ENCODE peak calls at places on chromosomes 12 and 14, in nine cellular contexts. One of them, this sample, is unnamed.

GRCh38 chr12:91140660-91141045 is 29.4 kb upstream of the LUM start:
- DNase-seq in kidney: no peak
- DNase-seq in CD8-positive, alpha-beta memory T cell: no peak
- DNase-seq in astrocyte: peak; percentile 55
- DNase-seq in esophagus muscularis mucosa: no peak
- DNase-seq in cardiac muscle cell: no peak
- DNase-seq in CD8-positive, alpha-beta T cell: no peak
- DNase-seq in PC-9: no peak
- DNase-seq in bronchial epithelial cell: no peak
- DNase-seq in this sample: no peak

GRCh38 chr12:96242597-96242996 is 48.4 kb downstream of the ELK3 start:
- DNase-seq in cardiac muscle cell: no peak
- DNase-seq in PC-9: no peak
- DNase-seq in CD8-positive, alpha-beta T cell: no peak
- DNase-seq in astrocyte: no peak
- DNase-seq in bronchial epithelial cell: no peak
- DNase-seq in esophagus muscularis mucosa: no peak
- DNase-seq in CD8-positive, alpha-beta memory T cell: no peak
- DNase-seq in kidney: no peak
- DNase-seq in this sample: no peak

GRCh38 chr12:6927379-6927991 is at the start of gene ATN1:
- DNase-seq in astrocyte: peak; percentile 69
- DNase-seq in esophagus muscularis mucosa: peak; percentile 96
- DNase-seq in PC-9: peak; percentile 66
- DNase-seq in CD8-positive, alpha-beta T cell: peak; percentile 36
- DNase-seq in bronchial epithelial cell: no peak
- DNase-seq in CD8-positive, alpha-beta memory T cell: peak; percentile 38
- DNase-seq in cardiac muscle cell: peak; percentile 87
- DNase-seq in kidney: peak; percentile 96
- DNase-seq in this sample: peak; percentile 84

GRCh38 chr14:31286456-31287293 is 79.1 kb upstream of the HECTD1 start:
- DNase-seq in CD8-positive, alpha-beta T cell: no peak
- DNase-seq in CD8-positive, alpha-beta memory T cell: no peak
- DNase-seq in kidney: no peak
- DNase-seq in esophagus muscularis mucosa: no peak
- DNase-seq in cardiac muscle cell: peak; percentile 33
- DNase-seq in PC-9: no peak
- DNase-seq in bronchial epithelial cell: no peak
- DNase-seq in astrocyte: no peak
- DNase-seq in this sample: no peak

GRCh38 chr12:41966916-41967315 is 177.8 kb downstream of the GXYLT1 start:
- DNase-seq in PC-9: no peak
- DNase-seq in esophagus muscularis mucosa: no peak
- DNase-seq in cardiac muscle cell: no peak
- DNase-seq in kidney: no peak
- DNase-seq in CD8-positive, alpha-beta memory T cell: no peak
- DNase-seq in CD8-positive, alpha-beta T cell: no peak
- DNase-seq in astrocyte: no peak
- DNase-seq in bronchial epithelial cell: no peak
- DNase-seq in this sample: no peak

GRCh38 chr12:6915789-6916285 is 1.5 kb downstream of the ENO2 start:
- DNase-seq in kidney: peak; percentile 73
- DNase-seq in cardiac muscle cell: no peak
- DNase-seq in astrocyte: no peak
- DNase-seq in CD8-positive, alpha-beta T cell: no peak
- DNase-seq in CD8-positive, alpha-beta memory T cell: no peak
- DNase-seq in bronchial epithelial cell: no peak
- DNase-seq in PC-9: no peak
- DNase-seq in esophagus muscularis mucosa: no peak
- DNase-seq in this sample: no peak

GRCh38 chr12:49358548-49359141 is 8.6 kb upstream of the SPATS2 start:
- DNase-seq in bronchial epithelial cell: peak; percentile 60
- DNase-seq in PC-9: peak; percentile 54
- DNase-seq in kidney: no peak
- DNase-seq in cardiac muscle cell: peak; percentile 83
- DNase-seq in esophagus muscularis mucosa: peak; percentile 37
- DNase-seq in CD8-positive, alpha-beta T cell: no peak
- DNase-seq in CD8-positive, alpha-beta memory T cell: peak; percentile 69
- DNase-seq in astrocyte: no peak
- DNase-seq in this sample: no peak

GRCh38 chr14:49019467-49020100 is 566.6 kb downstream of the RPS29 start:
- DNase-seq in cardiac muscle cell: no peak
- DNase-seq in bronchial epithelial cell: no peak
- DNase-seq in CD8-positive, alpha-beta T cell: no peak
- DNase-seq in kidney: no peak
- DNase-seq in PC-9: no peak
- DNase-seq in CD8-positive, alpha-beta memory T cell: no peak
- DNase-seq in esophagus muscularis mucosa: no peak
- DNase-seq in astrocyte: no peak
- DNase-seq in this sample: no peak

GRCh38 chr14:21057803-21058675 is at the start of gene RNASE8:
- DNase-seq in CD8-positive, alpha-beta memory T cell: no peak
- DNase-seq in bronchial epithelial cell: peak; percentile 46
- DNase-seq in cardiac muscle cell: no peak
- DNase-seq in esophagus muscularis mucosa: no peak
- DNase-seq in astrocyte: peak; percentile 54
- DNase-seq in CD8-positive, alpha-beta T cell: no peak
- DNase-seq in kidney: no peak
- DNase-seq in PC-9: no peak
- DNase-seq in this sample: no peak

GRCh38 chr14:105857223-105857815 is 330.9 kb downstream of the TMEM121 start:
- DNase-seq in astrocyte: no peak
- DNase-seq in bronchial epithelial cell: no peak
- DNase-seq in cardiac muscle cell: no peak
- DNase-seq in PC-9: no peak
- DNase-seq in esophagus muscularis mucosa: no peak
- DNase-seq in CD8-positive, alpha-beta memory T cell: no peak
- DNase-seq in CD8-positive, alpha-beta T cell: no peak
- DNase-seq in kidney: peak; percentile 59
- DNase-seq in this sample: no peak

GRCh38 chr14:30872602-30873001 is 1.8 kb upstream of the COCH start:
- DNase-seq in CD8-positive, alpha-beta memory T cell: no peak
- DNase-seq in cardiac muscle cell: no peak
- DNase-seq in CD8-positive, alpha-beta T cell: no peak
- DNase-seq in esophagus muscularis mucosa: no peak
- DNase-seq in PC-9: no peak
- DNase-seq in astrocyte: no peak
- DNase-seq in kidney: no peak
- DNase-seq in bronchial epithelial cell: no peak
- DNase-seq in this sample: no peak

GRCh38 chr12:14841761-14842160 is 1.6 kb downstream of the ART4 start:
- DNase-seq in kidney: no peak
- DNase-seq in astrocyte: peak; percentile 66
- DNase-seq in CD8-positive, alpha-beta T cell: no peak
- DNase-seq in PC-9: peak; percentile 70
- DNase-seq in bronchial epithelial cell: peak; percentile 83
- DNase-seq in cardiac muscle cell: peak; percentile 22
- DNase-seq in CD8-positive, alpha-beta memory T cell: no peak
- DNase-seq in esophagus muscularis mucosa: no peak
- DNase-seq in this sample: peak; percentile 78

GRCh38 chr12:68667896-68668295 is 18.9 kb upstream of the NUP107 start:
- DNase-seq in kidney: no peak
- DNase-seq in CD8-positive, alpha-beta memory T cell: no peak
- DNase-seq in CD8-positive, alpha-beta T cell: no peak
- DNase-seq in esophagus muscularis mucosa: no peak
- DNase-seq in astrocyte: no peak
- DNase-seq in PC-9: no peak
- DNase-seq in bronchial epithelial cell: no peak
- DNase-seq in cardiac muscle cell: no peak
- DNase-seq in this sample: no peak

GRCh38 chr12:66087365-66087943 is 43.1 kb downstream of the LLPH start:
- DNase-seq in kidney: no peak
- DNase-seq in PC-9: peak; percentile 56
- DNase-seq in astrocyte: peak; percentile 45
- DNase-seq in bronchial epithelial cell: peak; percentile 60
- DNase-seq in esophagus muscularis mucosa: no peak
- DNase-seq in cardiac muscle cell: peak; percentile 70
- DNase-seq in CD8-positive, alpha-beta memory T cell: peak; percentile 32
- DNase-seq in CD8-positive, alpha-beta T cell: peak; percentile 23
- DNase-seq in this sample: peak; percentile 56

GRCh38 chr12:120402217-120402616 is 33.3 kb upstream of the MSI1 start:
- DNase-seq in cardiac muscle cell: peak; percentile 87
- DNase-seq in esophagus muscularis mucosa: no peak
- DNase-seq in astrocyte: peak; percentile 18
- DNase-seq in PC-9: no peak
- DNase-seq in CD8-positive, alpha-beta memory T cell: no peak
- DNase-seq in kidney: no peak
- DNase-seq in CD8-positive, alpha-beta T cell: no peak
- DNase-seq in bronchial epithelial cell: no peak
- DNase-seq in this sample: no peak

GRCh38 chr14:34997762-34998161 is 15.0 kb downstream of the SRP54 start:
- DNase-seq in PC-9: no peak
- DNase-seq in esophagus muscularis mucosa: no peak
- DNase-seq in astrocyte: no peak
- DNase-seq in bronchial epithelial cell: no peak
- DNase-seq in CD8-positive, alpha-beta T cell: no peak
- DNase-seq in CD8-positive, alpha-beta memory T cell: no peak
- DNase-seq in kidney: no peak
- DNase-seq in cardiac muscle cell: no peak
- DNase-seq in this sample: no peak

GRCh38 chr12:12871587-12872138 is 19.7 kb upstream of the GPRC5A start:
- DNase-seq in CD8-positive, alpha-beta T cell: no peak
- DNase-seq in astrocyte: no peak
- DNase-seq in CD8-positive, alpha-beta memory T cell: no peak
- DNase-seq in bronchial epithelial cell: no peak
- DNase-seq in kidney: no peak
- DNase-seq in PC-9: no peak
- DNase-seq in esophagus muscularis mucosa: no peak
- DNase-seq in cardiac muscle cell: no peak
- DNase-seq in this sample: no peak

GRCh38 chr12:12872934-12873275 is 18.5 kb upstream of the GPRC5A start:
- DNase-seq in astrocyte: peak; percentile 75
- DNase-seq in cardiac muscle cell: no peak
- DNase-seq in esophagus muscularis mucosa: no peak
- DNase-seq in kidney: no peak
- DNase-seq in PC-9: no peak
- DNase-seq in CD8-positive, alpha-beta memory T cell: no peak
- DNase-seq in CD8-positive, alpha-beta T cell: no peak
- DNase-seq in bronchial epithelial cell: peak; percentile 94
- DNase-seq in this sample: no peak

GRCh38 chr12:12872139-12872933 is 19.0 kb upstream of the GPRC5A start:
- DNase-seq in astrocyte: peak; percentile 90
- DNase-seq in PC-9: peak; percentile 96
- DNase-seq in esophagus muscularis mucosa: no peak
- DNase-seq in kidney: no peak
- DNase-seq in CD8-positive, alpha-beta T cell: no peak
- DNase-seq in bronchial epithelial cell: peak; percentile 99
- DNase-seq in cardiac muscle cell: no peak
- DNase-seq in CD8-positive, alpha-beta memory T cell: no peak
- DNase-seq in this sample: no peak

GRCh38 chr12:12870454-12870853 is 20.9 kb upstream of the GPRC5A start:
- DNase-seq in kidney: no peak
- DNase-seq in CD8-positive, alpha-beta T cell: no peak
- DNase-seq in CD8-positive, alpha-beta memory T cell: no peak
- DNase-seq in PC-9: no peak
- DNase-seq in astrocyte: peak; percentile 99
- DNase-seq in bronchial epithelial cell: peak; percentile 92
- DNase-seq in cardiac muscle cell: no peak
- DNase-seq in esophagus muscularis mucosa: no peak
- DNase-seq in this sample: no peak

GRCh38 chr12:12868836-12869235 is 22.5 kb upstream of the GPRC5A start:
- DNase-seq in esophagus muscularis mucosa: no peak
- DNase-seq in PC-9: no peak
- DNase-seq in CD8-positive, alpha-beta memory T cell: no peak
- DNase-seq in bronchial epithelial cell: no peak
- DNase-seq in astrocyte: no peak
- DNase-seq in cardiac muscle cell: no peak
- DNase-seq in kidney: no peak
- DNase-seq in CD8-positive, alpha-beta T cell: no peak
- DNase-seq in this sample: no peak
- H3K4me3 ChIP-seq in esophagus muscularis mucosa: no peak overlapping the region
- H3K4me3 ChIP-seq in PC-9: no peak overlapping the region
- H3K4me3 ChIP-seq in CD8-positive, alpha-beta memory T cell: no peak overlapping the region
- H3K4me3 ChIP-seq in bronchial epithelial cell: no peak overlapping the region
- H3K4me3 ChIP-seq in astrocyte: no peak overlapping the region
- H3K4me3 ChIP-seq in cardiac muscle cell: no peak overlapping the region
- H3K4me3 ChIP-seq in kidney: no peak overlapping the region
- H3K4me3 ChIP-seq in CD8-positive, alpha-beta T cell: no peak overlapping the region
- H3K4me3 ChIP-seq in this sample: no peak overlapping the region

GRCh38 chr12:118035194-118036041 is 18.9 kb downstream of the RFC5 start:
- DNase-seq in esophagus muscularis mucosa: no peak
- DNase-seq in kidney: no peak
- DNase-seq in astrocyte: no peak
- DNase-seq in CD8-positive, alpha-beta T cell: no peak
- DNase-seq in CD8-positive, alpha-beta memory T cell: no peak
- DNase-seq in cardiac muscle cell: no peak
- DNase-seq in PC-9: no peak
- DNase-seq in bronchial epithelial cell: no peak
- DNase-seq in this sample: no peak
- H3K36me3 ChIP-seq in esophagus muscularis mucosa: peaks cover 81% of the 10 kb centered on the region
- H3K36me3 ChIP-seq in kidney: peaks cover 68% of the 10 kb centered on the region
- H3K36me3 ChIP-seq in astrocyte: peaks cover 69% of the 10 kb centered on the region
- H3K36me3 ChIP-seq in CD8-positive, alpha-beta T cell: peaks cover 51% of the 10 kb centered on the region
- H3K36me3 ChIP-seq in CD8-positive, alpha-beta memory T cell: peaks cover 33% of the 10 kb centered on the region
- H3K36me3 ChIP-seq in cardiac muscle cell: peaks cover 51% of the 10 kb centered on the region
- H3K36me3 ChIP-seq in PC-9: peaks cover 42% of the 10 kb centered on the region
- H3K36me3 ChIP-seq in bronchial epithelial cell: peaks cover 23% of the 10 kb centered on the region
- H3K36me3 ChIP-seq in this sample: peaks cover 13% of the 10 kb centered on the region

DNA sequence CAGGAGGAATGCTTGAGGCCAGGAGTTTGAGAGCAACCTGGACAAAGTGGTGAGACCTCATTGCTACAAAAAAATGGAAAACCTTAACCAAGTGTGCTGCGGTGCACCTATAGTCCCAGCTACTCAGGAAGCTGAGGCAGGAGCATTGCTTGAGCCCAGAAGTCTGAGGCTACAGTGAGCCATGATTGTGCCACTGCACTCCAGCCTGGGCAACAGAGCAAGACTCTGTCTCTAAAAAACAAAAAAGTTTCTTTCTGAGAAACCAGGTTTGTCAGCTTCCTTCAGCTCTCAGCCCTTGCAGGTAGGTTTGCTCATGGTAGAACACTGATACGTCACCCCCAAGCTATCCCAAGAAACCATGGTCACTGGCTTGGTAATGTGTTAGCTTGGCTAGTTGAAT is 20.0 kb upstream of the MORN3 start:
- DNase-seq in kidney: no peak
- DNase-seq in CD8-positive, alpha-beta T cell: no peak
- DNase-seq in PC-9: no peak
- DNase-seq in esophagus muscularis mucosa: no peak
- DNase-seq in cardiac muscle cell: no peak
- DNase-seq in CD8-positive, alpha-beta memory T cell: no peak
- DNase-seq in bronchial epithelial cell: no peak
- DNase-seq in astrocyte: no peak
- DNase-seq in this sample: no peak
- H3K4me3 ChIP-seq in kidney: no peak overlapping the region
- H3K4me3 ChIP-seq in CD8-positive, alpha-beta T cell: no peak overlapping the region
- H3K4me3 ChIP-seq in PC-9: no peak overlapping the region
- H3K4me3 ChIP-seq in esophagus muscularis mucosa: no peak overlapping the region
- H3K4me3 ChIP-seq in cardiac muscle cell: no peak overlapping the region
- H3K4me3 ChIP-seq in CD8-positive, alpha-beta memory T cell: no peak overlapping the region
- H3K4me3 ChIP-seq in bronchial epithelial cell: no peak overlapping the region
- H3K4me3 ChIP-seq in astrocyte: no peak overlapping the region
- H3K4me3 ChIP-seq in this sample: no peak overlapping the region

DNA sequence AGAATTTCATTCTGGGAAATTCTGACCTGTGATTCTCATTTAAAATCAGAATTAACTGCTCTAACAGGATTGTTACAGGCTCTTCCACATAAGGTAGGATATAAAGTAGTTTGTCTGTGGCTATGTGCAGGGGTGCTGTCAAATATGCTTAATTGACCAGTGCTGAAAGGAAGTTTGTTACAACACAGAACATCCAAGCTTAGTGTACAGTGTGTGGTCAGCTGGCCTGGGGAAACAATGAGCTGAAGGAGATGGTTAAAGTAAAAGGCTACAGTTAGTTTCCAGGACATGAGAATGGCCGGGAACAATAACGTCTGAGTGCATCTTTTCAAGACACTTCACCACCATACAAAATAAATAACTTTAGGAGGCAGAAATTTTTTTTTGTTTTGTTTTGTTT is 68.0 kb downstream of the PKP2 start:
- DNase-seq in astrocyte: peak; percentile 29
- DNase-seq in CD8-positive, alpha-beta T cell: no peak
- DNase-seq in PC-9: no peak
- DNase-seq in esophagus muscularis mucosa: no peak
- DNase-seq in bronchial epithelial cell: no peak
- DNase-seq in cardiac muscle cell: peak; percentile 65
- DNase-seq in CD8-positive, alpha-beta memory T cell: no peak
- DNase-seq in kidney: no peak
- DNase-seq in this sample: no peak
- H3K36me3 ChIP-seq in astrocyte: no peaks in the 10 kb centered on the region
- H3K36me3 ChIP-seq in CD8-positive, alpha-beta T cell: no peaks in the 10 kb centered on the region
- H3K36me3 ChIP-seq in PC-9: peaks cover 17% of the 10 kb centered on the region
- H3K36me3 ChIP-seq in esophagus muscularis mucosa: no peaks in the 10 kb centered on the region
- H3K36me3 ChIP-seq in bronchial epithelial cell: peaks cover 2% of the 10 kb centered on the region
- H3K36me3 ChIP-seq in cardiac muscle cell: peaks cover 42% of the 10 kb centered on the region
- H3K36me3 ChIP-seq in CD8-positive, alpha-beta memory T cell: no peaks in the 10 kb centered on the region
- H3K36me3 ChIP-seq in kidney: no peaks in the 10 kb centered on the region
- H3K36me3 ChIP-seq in this sample: no peaks in the 10 kb centered on the region